ENCODE peak calls at places on chromosomes 4 and X, in ten cellular contexts. L is D341Med; Y is H54; D is HCT116; N is thyroid gland; M is activated CD8-positive, alpha-beta T cell treated with anti-CD3 and anti-CD28 coated beads, Interleukin-2, amount 10 ng/mL, durations not matched to agents 7 days and 5 days; K is AG08395; F is HEK293T; H is HFF-Myc; P is activated gamma-delta T cell treated with Interleukin-2 at 50 U/mL for 16 hours. Z is an unnamed sample.

GRCh38 chr4:24511371-24512063 is 72.8 kb downstream of the DHX15 start:
- DNase-seq in F (no peak), P (no peak), N (no peak), Y (no peak), D (no peak), H (no peak), L (no peak), K (no peak), M (no peak), Z (no peak)

GRCh38 chr4:56723201-56723605 is 42.1 kb upstream of the HOPX start:
- DNase-seq in Y (no peak), M (no peak), N (no peak), L (no peak), F (no peak), P (no peak), H (no peak), D (no peak), K (no peak), Z (no peak)

GRCh38 chrX:39017716-39018115 is 216.5 kb downstream of the MID1IP1 start:
- DNase-seq in K (no peak), D (no peak), M (no peak), L (no peak), F (no peak), P (no peak), N (no peak), H (no peak), Y (no peak), Z (no peak)

GRCh38 chr4:120923201-120923522 is 636 bp upstream of the PRDM5 start:
- DNase-seq in H (no peak), M (no peak), Y (no peak), K (no peak), L (no peak), D (no peak), F (no peak), N (no peak), P (no peak), Z (no peak)

GRCh38 chr4:121814756-121815155 is 8.9 kb downstream of the CCNA2 start:
- DNase-seq in N (no peak), L (no peak), P (no peak), D (no peak), K (no peak), H (no peak), Y (no peak), M (no peak), F (no peak), Z (no peak)

GRCh38 chrX:107730991-107731766 is 44.4 kb downstream of the TSC22D3 start:
- DNase-seq in F (no peak), D (no peak), L (no peak), N (no peak), K (no peak), M (no peak), P (no peak), Y (no peak), H (no peak), Z (no peak)

GRCh38 chrX:14125451-14125850 is 95.8 kb upstream of the GEMIN8 start:
- DNase-seq in L (no peak), F (no peak), N (no peak), D (no peak), H (no peak), K (no peak), Y (no peak), M (no peak), P (no peak), Z (no peak)

GRCh38 chr4:155099231-155099630 is 109.2 kb upstream of the NPY2R start:
- DNase-seq in K (no peak), L (no peak), N (no peak), F (no peak), M (no peak), Y (no peak), D (no peak), H (no peak), P (no peak), Z (no peak)

GRCh38 chrX:104913348-104913747 is 307.1 kb downstream of the TEX13A start:
- DNase-seq in M (no peak), N (no peak), D (no peak), Y (no peak), F (peak; percentile 37), H (no peak), L (peak; percentile 8), K (peak; percentile 4), P (no peak), Z (peak; percentile 58)

GRCh38 chr4:177367336-177367735 is 57.7 kb downstream of the NEIL3 start:
- DNase-seq in H (peak; percentile 5), D (no peak), M (peak; percentile 56), N (no peak), F (peak; percentile 25), Y (no peak), P (no peak), L (peak; percentile 54), K (peak; percentile 21), Z (peak; percentile 8)

GRCh38 chr4:107391630-107392028 is 328.4 kb downstream of the PAPSS1 start:
- DNase-seq in Y (no peak), H (no peak), N (no peak), K (peak; percentile 43), P (no peak), D (no peak), M (no peak), F (no peak), L (no peak), Z (no peak)

GRCh38 chrX:144918936-144919335 is 328.4 kb upstream of the SPANXN1 start:
- DNase-seq in K (no peak), D (no peak), P (no peak), M (no peak), N (no peak), L (no peak), H (no peak), F (no peak), Y (no peak), Z (no peak)

GRCh38 chrX:16290997-16291396 is 123.7 kb downstream of the MAGEB17 start:
- DNase-seq in F (no peak), Y (no peak), M (no peak), L (no peak), N (no peak), K (no peak), P (no peak), H (no peak), D (no peak), Z (no peak)

GRCh38 chr4:168558587-168558986 is 61.7 kb downstream of the PALLD start:
- DNase-seq in H (peak; percentile 44), P (no peak), D (no peak), K (no peak), F (no peak), L (no peak), M (no peak), Y (no peak), N (no peak), Z (no peak)

GRCh38 chr4:181569553-181569952 is 673.6 kb upstream of the TENM3 start:
- DNase-seq in K (peak; percentile 56), D (peak; percentile 19), F (peak; percentile 23), M (no peak), L (peak; percentile 55), H (no peak), P (no peak), N (no peak), Y (peak; percentile 7), Z (no peak)

GRCh38 chr4:7598939-7599790 is 164.4 kb upstream of the PSAPL1 start:
- DNase-seq in L (no peak), F (no peak), H (no peak), P (no peak), N (peak; percentile 98), K (no peak), M (no peak), Y (no peak), D (no peak), Z (no peak)

GRCh38 chr4:27684501-27685077 is 823.9 kb downstream of the STIM2 start:
- DNase-seq in K (peak; percentile 8), H (peak; percentile 6), Y (no peak), M (peak; percentile 34), F (peak; percentile 38), P (no peak), L (peak; percentile 75), D (peak; percentile 54), N (peak; percentile 31), Z (peak; percentile 71)

GRCh38 chr4:64940698-64941097 is 531.4 kb upstream of the TECRL start:
- DNase-seq in D (no peak), M (no peak), L (no peak), N (no peak), K (no peak), F (no peak), P (no peak), Y (no peak), H (no peak), Z (no peak)

GRCh38 chrX:12469296-12469695 is 321.9 kb upstream of the PRPS2 start:
- DNase-seq in N (no peak), P (no peak), M (no peak), Y (no peak), L (no peak), F (no peak), K (no peak), H (no peak), D (no peak), Z (no peak)